ENCODE peak calls at places on chromosomes 4 and X, in four cellular contexts. F is CD8-positive, alpha-beta T cell; X is heart left ventricle; N is neuronal stem cell. P is an unnamed sample.

GRCh38 chr4:32025840-32026459 is 1305.8 kb downstream of the PCDH7 start:
- DNase-seq in X (no peak), N (no peak), F (no peak), P (no peak)

GRCh38 chr4:7156273-7157139 is 35.8 kb upstream of the SORCS2 start:
- DNase-seq in N (peak; percentile 33), F (no peak), X (peak; percentile 51), P (peak; percentile 40)

GRCh38 chr4:184732126-184732525 is 1.8 kb downstream of the CENPU start:
- DNase-seq in N (no peak), F (no peak), X (no peak), P (no peak)

GRCh38 chrX:119784747-119785446 is 6.5 kb downstream of the RPL39 start:
- DNase-seq in F (peak; percentile 2), N (no peak), X (no peak), P (peak; percentile 39)

GRCh38 chr4:74014332-74014731 is 15.9 kb upstream of the CXCL5 start:
- DNase-seq in X (no peak), N (no peak), F (no peak), P (no peak)

GRCh38 chr4:141131738-141132688 is 1.3 kb downstream of the RNF150 start:
- DNase-seq in N (peak; percentile 31), F (no peak), X (peak; percentile 43), P (peak; percentile 25)

GRCh38 chr4:139764192-139764591 is 98.6 kb downstream of the MGST2 start:
- DNase-seq in F (no peak), X (peak; percentile 83), N (no peak), P (no peak)

GRCh38 chrX:11665144-11666040 is at the start of gene ARHGAP6:
- DNase-seq in F (no peak), N (peak; percentile 36), X (peak; percentile 64), P (peak; percentile 37)

GRCh38 chr4:52983563-52984303 is 121.6 kb downstream of the RASL11B start:
- DNase-seq in X (no peak), F (no peak), N (peak; percentile 57), P (peak; percentile 40)

GRCh38 chr4:158814636-158815035 is 45.8 kb downstream of the FNIP2 start:
- DNase-seq in F (no peak), X (no peak), N (no peak), P (no peak)

GRCh38 chrX:95076449-95076848 is 1402.4 kb downstream of the FAM133A start:
- DNase-seq in X (no peak), N (peak; percentile 1), F (no peak), P (peak; percentile 5)